ENCODE peak calls at places on chromosomes 4 and X, in four cellular contexts. I is IMR-90; R is CD8-positive, alpha-beta T cell; Y is ovary. C is an unnamed sample.

GRCh38 chr4:54745031-54745770 is 87.4 kb downstream of the KIT start:
- DNase-seq in I (peak; percentile 1), R (no peak), Y (no peak), C (no peak)

GRCh38 chrX:54495814-54496516 is at the start of gene FGD1:
- DNase-seq in I (peak; percentile 41), R (peak; percentile 18), Y (peak; percentile 82), C (peak; percentile 77)

GRCh38 chr4:139223682-139224317 is 46.8 kb upstream of the ELF2 start:
- DNase-seq in I (peak; percentile 76), R (no peak), Y (no peak), C (peak; percentile 44)

GRCh38 chr4:84852081-84852480 is 114.4 kb downstream of the WDFY3 start:
- DNase-seq in I (peak; percentile 43), R (no peak), Y (no peak), C (no peak)

GRCh38 chrX:154730271-154730883 is 20.5 kb downstream of the GAB3 start:
- DNase-seq in I (peak; percentile 77), R (no peak), Y (peak; percentile 48), C (peak; percentile 46)

GRCh38 chr4:4355302-4355701 is 31.6 kb upstream of the NSG1 start:
- DNase-seq in I (no peak), R (no peak), Y (no peak), C (no peak)

GRCh38 chr4:107951551-107951950 is 20.2 kb downstream of the CYP2U1 start:
- DNase-seq in I (peak; percentile 89), R (no peak), Y (no peak), C (no peak)

GRCh38 chr4:113080050-113080449 is 30.6 kb downstream of the ANK2 start:
- DNase-seq in I (peak; percentile 2), R (no peak), Y (no peak), C (no peak)

GRCh38 chrX:37578045-37578444 is 6.6 kb downstream of the LANCL3 start:
- DNase-seq in I (no peak), R (no peak), Y (no peak), C (no peak)

GRCh38 chr4:165493359-165493758 is 114.6 kb downstream of the CPE start:
- DNase-seq in I (peak; percentile 38), R (peak; percentile 44), Y (peak; percentile 57), C (peak; percentile 62)

GRCh38 chr4:123250843-123251242 is 145.8 kb upstream of the SPRY1 start:
- DNase-seq in I (peak; percentile 93), R (no peak), Y (peak; percentile 61), C (peak; percentile 35)

GRCh38 chr4:85717366-85717765 is 242.4 kb downstream of the ARHGAP24 start:
- DNase-seq in I (no peak), R (no peak), Y (no peak), C (no peak)

GRCh38 chr4:83074086-83074704 is 39.2 kb downstream of the COPS4 start:
- DNase-seq in I (peak; percentile 82), R (peak; percentile 27), Y (no peak), C (no peak)

GRCh38 chr4:180398564-180398963 is 1844.6 kb upstream of the TENM3 start:
- DNase-seq in I (no peak), R (no peak), Y (no peak), C (no peak)

GRCh38 chr4:185128272-185129119 is 14.6 kb upstream of the SLC25A4 start:
- DNase-seq in I (no peak), R (no peak), Y (peak; percentile 60), C (peak; percentile 26)

GRCh38 chrX:39018526-39018925 is 217.3 kb downstream of the MID1IP1 start:
- DNase-seq in I (no peak), R (no peak), Y (no peak), C (no peak)

GRCh38 chr4:150283689-150284088 is 205.4 kb downstream of the DCLK2 start:
- DNase-seq in I (peak; percentile 99), R (no peak), Y (no peak), C (no peak)
- H3K4me3 ChIP-seq in I (peak overlapping the region; percentile 30), R (no peak overlapping the region), Y (no peak overlapping the region), C (no peak overlapping the region)

GRCh38 chrX:153725832-153726285 is 1.2 kb downstream of the ABCD1 start:
- DNase-seq in I (no peak), R (no peak), Y (no peak), C (no peak)
- TF ChIP-seq CTCF in I (no peak), R (no peak), Y (no peak), C (no peak)

GRCh38 chr4:17680985-17681920 is 66.8 kb downstream of the MED28 start:
- DNase-seq in I (no peak), R (no peak), Y (no peak), C (no peak)
- H3K27ac ChIP-seq in I (no peak overlapping the region), R (no peak overlapping the region), Y (no peak overlapping the region), C (no peak overlapping the region)

DNA sequence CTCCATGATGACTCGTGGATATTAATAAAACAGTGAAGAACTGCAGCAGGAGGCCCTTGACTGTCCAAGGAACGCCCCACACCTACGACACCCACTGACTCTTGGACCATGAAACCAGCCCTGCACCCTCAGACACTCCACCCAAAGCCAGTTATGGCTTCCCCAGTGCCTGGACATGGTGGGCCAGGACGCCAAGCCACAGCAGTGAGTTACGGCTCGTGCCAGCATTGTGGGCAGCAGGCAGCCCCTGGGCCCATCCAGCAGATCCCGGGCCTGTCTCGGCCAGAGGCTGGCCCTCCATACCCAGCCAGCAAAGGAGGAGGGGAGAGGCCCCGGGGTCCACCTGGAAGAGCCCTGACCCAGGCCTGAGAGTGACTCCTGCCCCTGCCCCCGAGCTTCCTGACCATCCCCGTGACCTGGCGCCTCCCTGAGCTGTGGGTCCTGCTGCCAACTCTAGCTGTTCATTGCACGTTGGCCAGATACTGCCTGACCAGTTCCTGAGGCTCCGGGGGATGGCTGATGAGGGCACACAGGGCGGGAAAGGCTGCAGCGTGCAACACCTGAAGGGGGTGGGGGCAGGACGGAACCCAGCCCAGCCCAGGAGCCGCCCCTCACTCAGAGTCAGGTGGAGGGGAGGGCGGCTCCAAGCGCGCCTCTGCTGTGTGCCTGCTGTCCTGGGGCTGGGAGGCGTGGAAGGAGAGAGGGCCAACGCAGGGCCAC is 816 bp downstream of the SLC49A3 start:
- DNase-seq in I (no peak), R (no peak), Y (no peak), C (no peak)
- H3K4me3 ChIP-seq in I (no peak overlapping the region), R (no peak overlapping the region), Y (peak overlapping the region; percentile 11), C (peak overlapping the region; percentile 74)

DNA sequence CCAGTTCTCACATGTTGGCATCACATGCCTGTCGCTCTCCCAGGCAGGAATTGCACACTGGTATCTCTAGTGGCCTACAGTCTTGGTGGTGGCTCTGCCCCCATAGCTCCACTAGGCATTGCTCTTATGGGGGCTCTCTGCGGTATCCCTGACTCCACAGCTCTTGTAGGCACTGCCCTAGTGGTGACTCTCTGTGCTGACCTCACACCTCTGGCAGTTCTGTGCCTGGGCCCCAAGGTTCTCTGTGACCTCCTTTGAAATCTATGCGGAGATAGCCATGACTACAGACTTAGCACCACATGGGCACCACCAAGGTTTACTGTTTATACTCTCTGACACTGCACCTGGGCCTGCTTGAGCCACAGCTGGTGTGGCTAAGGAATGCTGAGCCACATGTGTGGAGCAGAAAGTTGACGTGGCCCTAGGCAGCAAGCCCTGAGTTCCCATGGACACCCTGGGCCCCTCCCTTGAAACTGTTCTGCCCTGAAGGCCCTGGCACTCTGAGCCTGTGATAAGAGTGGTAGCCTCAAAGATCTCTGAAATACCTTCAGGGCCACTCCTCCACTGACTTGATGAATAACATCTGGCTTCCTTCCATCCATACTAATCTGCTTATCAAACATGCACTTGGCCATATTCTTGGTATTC is 8.0 kb downstream of the SLC9B1 start:
- DNase-seq in I (peak; percentile 48), R (no peak), Y (no peak), C (no peak)
- TF ChIP-seq CTCF in I (no peak), R (no peak), Y (no peak), C (no peak)

GRCh38 chrX:132270021-132270420 is 50.8 kb upstream of the RAP2C start:
- DNase-seq in I (no peak), R (no peak), Y (no peak), C (no peak)
- H3K27ac ChIP-seq in I (no peak overlapping the region), R (no peak overlapping the region), Y (no peak overlapping the region), C (peak overlapping the region; percentile 58)

DNA sequence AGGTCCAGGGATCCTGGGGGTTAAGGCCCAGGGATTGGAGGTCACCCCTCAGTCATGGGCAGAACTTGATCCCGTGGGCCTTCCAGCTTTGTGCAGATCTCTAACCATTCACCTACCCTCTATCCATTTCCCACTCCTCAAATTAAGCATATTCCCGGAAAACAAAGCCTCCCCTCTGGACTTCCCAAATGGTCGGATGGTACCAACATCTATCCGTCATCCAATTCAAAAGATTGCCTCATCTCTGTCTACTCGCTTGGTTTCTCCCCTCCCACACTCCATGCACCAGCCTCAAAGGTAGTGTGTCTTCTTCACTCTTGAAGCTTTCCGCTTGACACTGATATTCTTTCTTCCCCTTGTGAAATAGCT is 473 bp upstream of the BCLAF3 start:
- DNase-seq in I (no peak), R (no peak), Y (no peak), C (no peak)
- H3K4me3 ChIP-seq in I (peak overlapping the region; percentile 44), R (peak overlapping the region; percentile 28), Y (no peak overlapping the region), C (peak overlapping the region; percentile 82)

DNA sequence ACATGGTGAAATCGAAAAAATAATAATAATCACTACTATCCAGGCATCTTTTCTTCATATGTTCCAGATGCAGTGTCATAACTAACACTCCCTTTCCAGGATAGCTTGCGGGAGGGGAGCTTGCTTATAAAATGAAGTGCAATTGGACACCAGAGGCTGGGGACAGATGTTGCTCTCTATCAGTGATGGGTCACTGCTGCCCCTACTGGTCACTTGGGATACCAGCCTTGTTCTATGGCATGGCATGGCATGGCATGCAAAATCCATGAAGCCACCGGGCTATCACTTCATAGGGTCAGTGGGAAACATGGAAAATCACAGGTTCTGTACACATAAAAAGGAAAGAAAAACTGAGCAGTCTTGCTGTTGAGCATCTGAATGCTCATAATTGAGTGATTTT is 168.1 kb downstream of the GLRA2 start:
- DNase-seq in I (no peak), R (no peak), Y (peak; percentile 18), C (no peak)
- TF ChIP-seq CTCF in I (peak; percentile 33), R (peak; percentile 30), Y (no peak), C (peak; percentile 32)

GRCh38 chr4:2537011-2537830 is 774 bp downstream of the FAM193A start:
- DNase-seq in I (peak; percentile 24), R (peak; percentile 39), Y (peak; percentile 38), C (peak; percentile 37)

GRCh38 chr4:2535386-2536192 is 858 bp upstream of the FAM193A start:
- DNase-seq in I (peak; percentile 5), R (peak; percentile 20), Y (peak; percentile 87), C (peak; percentile 50)

GRCh38 chr4:2536193-2537010 is at the start of gene FAM193A:
- DNase-seq in I (peak; percentile 100), R (peak; percentile 98), Y (peak; percentile 99), C (peak; percentile 99)

DNA sequence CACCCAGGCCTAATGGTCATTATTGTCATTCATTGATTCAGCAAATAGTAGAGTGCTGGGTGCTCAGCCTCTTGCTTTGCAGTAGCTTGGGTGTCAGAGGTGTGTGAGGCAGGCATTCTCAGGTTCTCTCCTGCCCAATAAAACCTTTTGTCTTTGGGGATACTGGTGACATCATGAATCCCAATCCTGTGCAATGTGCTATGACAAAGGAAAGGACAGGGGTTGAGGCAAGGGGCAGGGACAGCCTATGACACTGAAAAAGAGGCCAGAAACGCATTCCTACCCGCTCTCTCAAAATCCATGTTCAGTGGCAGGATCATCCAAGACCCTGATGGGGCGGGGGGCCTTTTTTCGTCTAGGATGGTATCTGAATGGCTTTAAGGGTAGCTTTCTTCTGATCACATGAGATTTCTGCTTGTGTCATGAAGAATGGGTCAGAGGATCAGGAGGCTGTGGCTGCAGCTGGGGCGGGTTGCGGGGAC is 1.5 kb upstream of the FAM193A start:
- DNase-seq in I (peak; percentile 15), R (no peak), Y (no peak), C (no peak)
- H3K27ac ChIP-seq in I (peak overlapping the region; percentile 92), R (peak overlapping the region; percentile 76), Y (peak overlapping the region; percentile 89), C (peak overlapping the region; percentile 99)

GRCh38 chr4:128720270-128720669 is 89.2 kb upstream of the JADE1 start:
- DNase-seq in I (no peak), R (no peak), Y (no peak), C (no peak)
- H3K4me3 ChIP-seq in I (no peak overlapping the region), R (no peak overlapping the region), Y (no peak overlapping the region), C (no peak overlapping the region)

C was measured in left ventricle myocardium inferior.